ENCODE peak calls at places on chromosomes 6 and 20, in eight cellular contexts. R is right cardiac atrium, C is stomach, L is IMR-90, B is brain microvascular endothelial cell, W is neural progenitor cell, F is pancreas, J is substantia nigra. M is an unnamed sample.

GRCh38 chr6:168368063-168368835 is 48.7 kb upstream of the DACT2 start:
- DNase-seq in F (no peak), B (no peak), W (no peak), L (no peak), R (no peak), C (no peak), J (no peak), M (no peak)

GRCh38 chr20:37309941-37310590 is 20.6 kb downstream of the MANBAL start:
- DNase-seq in W (no peak), C (peak; percentile 51), J (no peak), R (peak; percentile 44), B (no peak), L (no peak), F (no peak), M (peak; percentile 63)

GRCh38 chr6:167988945-167989841 is 8.3 kb upstream of the KIF25 start:
- DNase-seq in C (no peak), R (no peak), F (no peak), W (no peak), J (no peak), B (no peak), L (no peak), M (no peak)

GRCh38 chr6:69732640-69733039 is 64.2 kb downstream of the LMBRD1 start:
- DNase-seq in L (no peak), R (no peak), F (no peak), C (no peak), W (no peak), B (no peak), J (no peak), M (no peak)

GRCh38 chr6:142429195-142429594 is 127.4 kb downstream of the ADGRG6 start:
- DNase-seq in L (no peak), R (no peak), W (no peak), B (no peak), C (no peak), J (no peak), F (no peak), M (no peak)

GRCh38 chr6:20755631-20756030 is 221.4 kb downstream of the CDKAL1 start:
- DNase-seq in B (no peak), C (no peak), F (no peak), R (no peak), W (no peak), J (no peak), L (peak; percentile 28), M (no peak)

GRCh38 chr20:25135031-25135430 is 53.1 kb upstream of the VSX1 start:
- DNase-seq in L (no peak), W (no peak), J (no peak), R (no peak), B (no peak), C (no peak), F (peak; percentile 67), M (no peak)

GRCh38 chr20:63519765-63520593 is 586 bp upstream of the PPDPF start:
- DNase-seq in R (peak; percentile 71), B (no peak), C (no peak), L (peak; percentile 29), W (peak; percentile 93), F (peak; percentile 74), J (peak; percentile 82), M (no peak)

GRCh38 chr6:158143700-158144099 is 24.4 kb downstream of the SERAC1 start:
- DNase-seq in R (no peak), W (peak; percentile 41), L (peak; percentile 7), B (no peak), J (no peak), F (no peak), C (no peak), M (no peak)

GRCh38 chr6:48511382-48511781 is 400.4 kb upstream of the PTCHD4 start:
- DNase-seq in J (no peak), B (no peak), L (no peak), F (no peak), C (no peak), W (no peak), R (no peak), M (no peak)

GRCh38 chr20:2751868-2752630 is 48.4 kb downstream of the CPXM1 start:
- DNase-seq in R (peak; percentile 32), C (peak; percentile 43), L (no peak), J (no peak), W (peak; percentile 59), B (no peak), F (peak; percentile 44), M (no peak)

GRCh38 chr20:2751347-2751867 is 49.0 kb downstream of the CPXM1 start:
- DNase-seq in J (no peak), B (no peak), C (no peak), L (no peak), R (no peak), F (peak; percentile 37), W (no peak), M (no peak)

GRCh38 chr20:2749343-2749950 is 51.0 kb downstream of the CPXM1 start:
- DNase-seq in B (no peak), R (no peak), L (no peak), C (no peak), F (peak; percentile 13), J (no peak), W (no peak), M (no peak)

GRCh38 chr20:2749951-2750342 is 50.5 kb downstream of the CPXM1 start:
- DNase-seq in F (peak; percentile 13), C (no peak), R (no peak), L (no peak), W (no peak), J (no peak), B (no peak), M (no peak)

DNA sequence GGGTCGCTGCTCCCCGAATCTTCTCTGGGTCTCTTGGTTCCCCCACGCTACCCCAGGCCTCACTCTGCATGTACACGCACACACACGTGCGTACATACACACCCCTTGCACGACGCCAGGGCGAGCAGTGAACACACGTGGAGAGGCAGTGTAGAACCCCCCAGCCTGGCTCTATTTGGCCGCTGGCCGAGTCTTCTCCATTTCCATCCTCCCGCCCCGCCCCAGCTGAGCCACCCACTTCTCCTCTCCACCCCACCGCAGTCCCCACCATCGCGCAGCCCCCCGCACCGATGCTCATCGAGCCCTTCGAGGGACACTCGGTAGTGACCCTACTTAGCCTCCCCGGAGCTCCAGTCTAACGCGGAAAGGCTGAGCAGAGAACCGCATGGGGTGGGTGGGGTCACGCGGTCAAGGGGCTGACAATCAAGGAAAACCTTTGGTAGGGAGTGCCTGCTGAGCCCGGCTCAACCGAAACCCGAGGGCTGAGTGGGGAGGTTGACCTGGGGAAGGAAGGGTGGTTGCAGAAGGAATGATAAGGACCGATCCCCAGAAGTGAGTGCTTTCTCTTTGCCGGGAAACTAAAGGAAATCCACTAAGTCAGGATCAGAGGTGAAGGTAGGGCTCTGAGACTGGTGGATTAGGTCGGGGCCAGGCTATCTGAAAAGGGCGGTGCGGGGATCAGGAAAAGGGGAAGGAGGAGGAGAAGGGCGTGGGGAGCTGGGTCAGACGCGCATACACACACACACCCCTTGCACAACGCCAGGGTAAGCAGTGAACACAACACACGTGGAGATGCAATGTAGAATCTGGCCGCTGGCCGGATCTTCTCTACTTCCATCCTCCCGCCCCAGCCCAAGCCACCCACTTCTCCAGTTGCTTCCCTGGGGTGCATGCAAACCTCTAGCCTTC is 49.8 kb downstream of the CPXM1 start:
- DNase-seq in F (peak; percentile 33), L (peak; percentile 17), C (peak; percentile 56), J (no peak), B (peak; percentile 12), W (peak; percentile 44), R (peak; percentile 70), M (no peak)
- H3K27ac ChIP-seq in F (no peak overlapping the region), L (no peak overlapping the region), C (no peak overlapping the region), J (no peak overlapping the region), B (no peak overlapping the region), W (no peak overlapping the region), R (no peak overlapping the region), M (no peak overlapping the region)

DNA sequence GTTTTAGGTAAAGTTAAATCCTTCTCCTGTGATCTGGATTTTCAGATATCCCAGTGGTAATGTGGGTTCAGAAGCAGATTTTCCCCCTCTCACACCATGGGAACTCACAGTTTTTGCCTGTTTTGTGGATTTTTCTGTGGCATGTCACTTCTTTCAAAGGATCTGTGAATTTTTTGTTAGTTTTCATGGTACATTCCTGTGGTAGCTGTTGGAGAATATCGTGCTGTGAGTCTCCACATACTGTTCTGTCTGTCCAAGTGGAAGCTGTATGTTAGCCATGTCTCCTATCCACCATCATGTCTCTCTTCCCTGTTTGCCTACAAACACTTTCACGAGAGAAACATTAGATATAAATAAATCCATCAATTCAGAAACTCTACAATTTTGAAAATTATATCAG is 378.7 kb upstream of the ADGRB3 start:
- DNase-seq in R (no peak), J (no peak), L (no peak), W (no peak), C (no peak), B (peak; percentile 22), F (no peak), M (no peak)
- H3K27ac ChIP-seq in R (no peak overlapping the region), J (no peak overlapping the region), L (no peak overlapping the region), W (no peak overlapping the region), C (no peak overlapping the region), B (no peak overlapping the region), F (no peak overlapping the region), M (no peak overlapping the region)

GRCh38 chr6:127519469-127519785 is 292 bp upstream of the MTCL3 start:
- DNase-seq in B (no peak), J (no peak), W (no peak), R (no peak), C (no peak), F (no peak), L (no peak), M (no peak)
- H3K27ac ChIP-seq in B (peak overlapping the region; percentile 46), J (no peak overlapping the region), W (no peak overlapping the region), R (no peak overlapping the region), C (no peak overlapping the region), F (no peak overlapping the region), L (no peak overlapping the region), M (no peak overlapping the region)

GRCh38 chr6:14131579-14131978 is 14.0 kb downstream of the CD83 start:
- DNase-seq in F (no peak), L (no peak), B (no peak), J (no peak), C (no peak), R (no peak), W (no peak), M (no peak)

GRCh38 chr6:14129572-14129971 is 12.0 kb downstream of the CD83 start:
- DNase-seq in B (peak; percentile 70), R (peak; percentile 40), J (peak; percentile 16), W (peak; percentile 80), F (peak; percentile 32), C (peak; percentile 57), L (peak; percentile 80), M (no peak)

GRCh38 chr6:14132244-14133220 is 15.0 kb downstream of the CD83 start:
- DNase-seq in L (no peak), R (no peak), C (no peak), F (no peak), J (no peak), B (no peak), W (no peak), M (no peak)

GRCh38 chr6:14128017-14128416 is 10.4 kb downstream of the CD83 start:
- DNase-seq in R (no peak), C (no peak), F (no peak), B (no peak), J (no peak), W (no peak), L (no peak), M (no peak)

DNA sequence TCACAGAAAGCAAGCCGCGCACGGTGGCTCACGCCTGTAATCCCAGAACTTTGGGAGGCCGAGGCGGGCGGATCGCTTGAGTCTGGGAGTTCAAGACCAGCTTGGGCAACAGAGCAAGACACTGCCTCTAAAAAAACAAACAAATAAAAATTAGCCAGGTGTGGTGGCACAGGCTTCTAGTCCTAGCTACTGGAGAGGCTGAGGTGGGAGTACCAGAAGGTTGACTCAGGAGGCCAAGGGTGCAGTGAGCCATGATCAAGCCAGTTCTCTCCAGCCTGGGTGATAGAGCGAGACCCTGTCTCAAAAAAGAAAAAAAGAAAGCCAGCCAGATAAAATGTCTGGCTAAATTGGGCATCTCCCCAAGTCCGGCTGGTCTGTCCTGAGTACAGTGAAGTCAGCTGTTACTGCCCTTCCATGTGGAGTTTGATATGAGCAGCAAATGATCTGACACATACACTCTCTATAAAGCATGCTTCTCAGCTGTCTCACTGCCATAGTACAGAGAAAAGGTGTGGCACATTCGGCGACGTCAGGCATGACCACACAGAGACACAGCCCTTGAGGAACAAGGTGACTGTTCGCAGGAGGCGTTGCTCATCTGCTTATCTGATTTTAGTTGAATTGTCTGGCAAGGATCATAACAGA is 13.0 kb downstream of the CD83 start:
- DNase-seq in C (no peak), W (no peak), L (peak; percentile 2), F (no peak), R (no peak), J (no peak), B (no peak), M (peak; percentile 59)
- H3K27ac ChIP-seq in C (no peak overlapping the region), W (no peak overlapping the region), L (no peak overlapping the region), F (no peak overlapping the region), R (no peak overlapping the region), J (no peak overlapping the region), B (no peak overlapping the region), M (no peak overlapping the region)